ENCODE peak calls at places on chromosomes 16 and 17, in seven cellular contexts. C, Q, G, J, I, F and L are unnamed samples.

GRCh38 chr17:45771473-45771959 is 12.6 kb upstream of the CRHR1 start:
- DNase-seq in G (no peak), J (peak), I (no peak), Q (no peak), F (no peak), C (no peak), L (peak)

GRCh38 chr16:20871935-20872815 is 28.0 kb downstream of the DCUN1D3 start:
- DNase-seq in G (no peak), Q (no peak), I (no peak), F (no peak), C (no peak), J (no peak), L (peak)

GRCh38 chr17:72974605-72975232 is 117.8 kb downstream of the SLC39A11 start:
- DNase-seq in I (no peak), Q (no peak), J (no peak), F (no peak), C (peak), G (peak), L (no peak)

GRCh38 chr16:56776562-56776961 is 46.6 kb downstream of the NUP93 start:
- DNase-seq in I (no peak), F (no peak), J (no peak), G (no peak), Q (no peak), C (no peak), L (no peak)

GRCh38 chr16:84724619-84725307 is 25.0 kb downstream of the USP10 start:
- DNase-seq in Q (no peak), C (peak), I (no peak), G (no peak), J (no peak), F (no peak), L (no peak)

GRCh38 chr16:14056970-14057369 is 14.1 kb upstream of the MRTFB start:
- DNase-seq in I (no peak), G (no peak), Q (no peak), C (no peak), F (no peak), J (no peak), L (no peak)

GRCh38 chr17:30961213-30962188 is 9.3 kb upstream of the RNF135 start:
- DNase-seq in Q (no peak), G (no peak), C (peak), J (no peak), F (no peak), I (no peak), L (no peak)

GRCh38 chr16:22402191-22402590 is 27.8 kb upstream of the CDR2 start:
- DNase-seq in G (no peak), J (no peak), C (peak), I (no peak), F (no peak), Q (no peak), L (no peak)

GRCh38 chr16:78286076-78286475 is 186.6 kb downstream of the WWOX start:
- DNase-seq in Q (no peak), I (no peak), J (no peak), F (no peak), G (no peak), C (no peak), L (no peak)

GRCh38 chr16:4994719-4995434 is 36.7 kb downstream of the SEC14L5 start:
- DNase-seq in I (no peak), G (no peak), C (no peak), Q (no peak), J (no peak), F (no peak), L (no peak)

GRCh38 chr16:89917773-89918452 is 749 bp upstream of the MC1R start:
- DNase-seq in J (peak), I (no peak), G (peak), Q (no peak), C (peak), F (peak), L (peak)

GRCh38 chr16:11796227-11797165 is 562 bp downstream of the ZC3H7A start:
- DNase-seq in G (peak), J (peak), I (no peak), Q (no peak), F (peak), C (peak), L (peak)

GRCh38 chr17:48055531-48056245 is 7.5 kb downstream of the NFE2L1 start:
- DNase-seq in J (peak), F (no peak), C (peak), I (peak), Q (no peak), G (peak), L (peak)

GRCh38 chr17:28735242-28735722 is 6.7 kb downstream of the NEK8 start:
- DNase-seq in F (no peak), C (no peak), J (no peak), Q (no peak), I (no peak), G (no peak), L (peak)

GRCh38 chr16:9092963-9093477 is 1.6 kb downstream of the HAPSTR1 start:
- DNase-seq in Q (no peak), G (no peak), C (no peak), I (no peak), J (no peak), F (peak), L (peak)

DNA sequence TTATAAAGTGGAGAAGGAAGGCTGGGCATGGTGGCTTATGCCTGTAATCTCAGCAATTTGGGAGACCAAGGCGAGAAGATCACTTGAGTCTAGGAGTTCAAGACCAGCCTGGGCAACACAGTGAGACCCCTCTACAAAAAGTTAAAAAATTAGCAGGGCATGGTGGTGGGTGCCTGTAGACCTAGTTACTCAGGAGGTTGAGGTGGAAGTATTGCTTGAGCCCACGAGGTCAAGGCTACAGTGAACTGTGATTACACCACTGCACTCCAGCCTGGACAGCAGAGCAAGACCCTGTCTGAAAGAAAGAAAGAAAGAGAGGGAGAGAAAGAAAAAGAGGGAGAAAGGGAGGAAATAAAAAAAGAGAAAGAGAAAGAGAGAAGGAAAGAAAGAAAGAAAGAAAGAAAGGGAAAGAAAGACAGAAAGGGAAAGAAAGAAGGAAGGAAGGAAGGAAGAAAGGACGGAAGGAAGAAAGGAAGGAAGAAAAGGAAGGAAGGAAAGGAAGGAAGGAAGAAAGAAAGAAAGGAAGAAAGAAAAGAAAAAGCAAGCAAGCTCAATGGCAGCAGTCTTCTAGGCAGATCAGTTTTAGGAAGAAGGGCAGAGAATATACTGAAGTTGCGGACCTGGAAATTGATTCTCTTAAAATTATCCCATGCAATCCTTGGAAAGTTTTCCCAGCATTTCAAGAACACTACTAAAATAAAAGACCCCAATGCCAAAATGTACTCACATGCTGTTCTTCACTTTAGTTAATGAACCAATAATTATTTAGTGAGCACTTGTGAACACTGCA is 53.0 kb downstream of the IKZF3 start:
- DNase-seq in J (no peak), G (no peak), Q (no peak), F (no peak), C (no peak), I (no peak), L (no peak)
- H3K4ac ChIP-seq in J (no peak), G (no peak), Q (no peak), F (no peak), C (no peak), I (no peak), L (no peak)

GRCh38 chr17:76687278-76688164 is 23.2 kb downstream of the MXRA7 start:
- DNase-seq in J (no peak), F (no peak), I (no peak), G (no peak), Q (no peak), C (no peak), L (no peak)

GRCh38 chr17:76685846-76686245 is 24.9 kb downstream of the MXRA7 start:
- DNase-seq in I (no peak), G (no peak), C (no peak), J (no peak), Q (no peak), F (no peak), L (no peak)

GRCh38 chr17:76688165-76688622 is 22.6 kb downstream of the MXRA7 start:
- DNase-seq in F (no peak), G (no peak), I (no peak), Q (no peak), C (no peak), J (no peak), L (no peak)

GRCh38 chr17:76685366-76685765 is 25.4 kb downstream of the MXRA7 start:
- DNase-seq in C (no peak), J (no peak), F (no peak), I (no peak), G (no peak), Q (no peak), L (no peak)

DNA sequence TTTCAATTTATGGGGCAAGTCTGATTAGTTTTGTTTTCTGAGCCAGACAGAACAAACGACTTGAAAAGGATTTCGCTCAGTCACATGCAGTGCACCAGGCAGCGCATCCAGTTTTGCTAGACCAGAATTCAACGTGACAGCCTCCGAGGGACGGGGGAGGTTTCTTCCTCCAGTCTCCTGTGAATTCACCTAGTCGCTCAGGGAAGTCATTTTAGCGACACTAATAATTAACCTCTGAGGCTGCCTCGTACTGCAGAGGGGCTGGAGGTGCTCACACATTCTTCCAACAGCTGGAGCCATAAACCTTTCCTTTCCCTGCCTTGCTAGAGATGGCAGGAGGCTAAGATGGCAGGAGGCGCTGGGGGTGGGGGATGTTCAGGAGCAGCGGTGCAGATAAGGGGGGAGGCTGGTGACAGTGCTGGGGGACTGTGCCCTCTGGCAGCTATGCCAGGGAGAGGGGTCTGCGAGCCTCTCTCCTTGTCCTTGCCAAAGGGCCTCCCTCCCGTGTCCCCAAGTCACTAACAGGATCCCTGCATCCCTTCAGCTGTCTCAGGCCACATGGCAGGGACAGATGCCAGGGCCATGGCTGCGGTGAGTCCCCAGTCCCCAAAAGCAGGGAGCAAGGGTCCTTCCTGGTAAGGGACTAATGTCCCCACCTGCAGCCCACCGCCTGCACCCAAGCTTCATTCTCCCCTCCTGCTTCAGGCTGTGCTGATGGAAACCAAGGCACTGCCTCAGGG is 24.1 kb downstream of the MXRA7 start:
- DNase-seq in J (no peak), Q (no peak), I (no peak), G (no peak), F (no peak), C (no peak), L (no peak)
- H3K4ac ChIP-seq in J (no peak), Q (no peak), I (no peak), G (no peak), F (no peak), C (peak), L (no peak)

DNA sequence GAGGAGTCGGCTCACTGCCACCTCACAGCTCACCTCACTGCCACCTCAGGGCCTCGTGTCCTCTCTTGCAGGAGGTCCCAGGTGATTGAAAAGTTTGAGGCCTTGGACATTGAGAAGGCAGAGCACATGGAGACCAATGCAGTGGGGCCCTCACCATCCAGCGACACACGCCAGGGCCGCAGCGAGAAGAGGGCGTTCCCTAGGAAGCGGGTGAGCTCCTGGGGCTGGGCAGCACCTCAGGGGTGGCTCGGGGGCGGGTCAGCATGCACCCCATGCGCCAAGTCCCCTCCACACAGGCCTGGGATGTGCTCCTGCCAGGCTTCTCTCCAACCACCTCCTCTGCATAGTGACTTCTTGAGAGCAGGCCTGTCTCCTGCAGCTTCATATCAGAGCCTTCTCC is 63.6 kb downstream of the PLD6 start:
- DNase-seq in Q (no peak), F (no peak), C (no peak), J (no peak), G (no peak), I (no peak), L (no peak)
- H3K4ac ChIP-seq in Q (no peak), F (no peak), C (no peak), J (no peak), G (no peak), I (no peak), L (no peak)

GRCh38 chr16:27020031-27020430 is 46.7 kb upstream of the C16orf82 start:
- DNase-seq in G (no peak), F (no peak), Q (no peak), C (no peak), J (no peak), I (no peak), L (no peak)
- H3K4ac ChIP-seq in G (no peak), F (no peak), Q (no peak), C (no peak), J (no peak), I (no peak), L (no peak)

GRCh38 chr16:67298277-67298676 is 18.9 kb downstream of the PLEKHG4 start:
- DNase-seq in C (no peak), G (no peak), I (no peak), J (no peak), Q (no peak), F (no peak), L (no peak)
- H3K4ac ChIP-seq in C (no peak), G (no peak), I (no peak), J (no peak), Q (no peak), F (no peak), L (no peak)

GRCh38 chr17:6686026-6686425 is 27.1 kb downstream of the SLC13A5 start:
- DNase-seq in J (no peak), G (no peak), Q (no peak), F (no peak), I (no peak), C (no peak), L (no peak)
- H3K4ac ChIP-seq in J (no peak), G (no peak), Q (no peak), F (no peak), I (no peak), C (no peak), L (no peak)